ENCODE peak calls at places on chromosomes 2 and 18, in nine cellular contexts. One of them, this sample, is unnamed.
A peak's percentile ranks its signal among the peaks of the same experiment; 100 is the strongest.

GRCh38 chr18:13242797-13243196 is 24.2 kb downstream of the LDLRAD4 start:
- DNase-seq in IMR-90: no peak
- DNase-seq in astrocyte: no peak
- DNase-seq in SJSA1: peak; percentile 17
- DNase-seq in GM23248: no peak
- DNase-seq in transverse colon: no peak
- DNase-seq in PC-3: no peak
- DNase-seq in tibial nerve: no peak
- DNase-seq in suprapubic skin: peak; percentile 52
- DNase-seq in this sample: no peak

GRCh38 chr18:63604791-63605567 is 17.8 kb downstream of the SERPINB13 start:
- DNase-seq in IMR-90: peak; percentile 17
- DNase-seq in astrocyte: peak; percentile 13
- DNase-seq in SJSA1: no peak
- DNase-seq in GM23248: peak; percentile 84
- DNase-seq in transverse colon: no peak
- DNase-seq in PC-3: peak; percentile 94
- DNase-seq in tibial nerve: no peak
- DNase-seq in suprapubic skin: no peak
- DNase-seq in this sample: peak; percentile 90

GRCh38 chr2:228986961-228987360 is 284.1 kb downstream of the PID1 start:
- DNase-seq in IMR-90: no peak
- DNase-seq in astrocyte: no peak
- DNase-seq in SJSA1: no peak
- DNase-seq in GM23248: peak; percentile 4
- DNase-seq in transverse colon: no peak
- DNase-seq in PC-3: no peak
- DNase-seq in tibial nerve: no peak
- DNase-seq in suprapubic skin: no peak
- DNase-seq in this sample: no peak

GRCh38 chr2:14401838-14402237 is 230.7 kb upstream of the LRATD1 start:
- DNase-seq in IMR-90: no peak
- DNase-seq in astrocyte: no peak
- DNase-seq in SJSA1: no peak
- DNase-seq in GM23248: no peak
- DNase-seq in transverse colon: no peak
- DNase-seq in PC-3: peak; percentile 9
- DNase-seq in tibial nerve: no peak
- DNase-seq in suprapubic skin: no peak
- DNase-seq in this sample: no peak

GRCh38 chr2:15808980-15809379 is 131.4 kb upstream of the MYCN start:
- DNase-seq in IMR-90: no peak
- DNase-seq in astrocyte: no peak
- DNase-seq in SJSA1: no peak
- DNase-seq in GM23248: no peak
- DNase-seq in transverse colon: no peak
- DNase-seq in PC-3: no peak
- DNase-seq in tibial nerve: no peak
- DNase-seq in suprapubic skin: no peak
- DNase-seq in this sample: no peak

GRCh38 chr18:13218376-13219011 is at the start of gene LDLRAD4:
- DNase-seq in IMR-90: no peak
- DNase-seq in astrocyte: no peak
- DNase-seq in SJSA1: no peak
- DNase-seq in GM23248: peak; percentile 27
- DNase-seq in transverse colon: peak; percentile 59
- DNase-seq in PC-3: no peak
- DNase-seq in tibial nerve: no peak
- DNase-seq in suprapubic skin: no peak
- DNase-seq in this sample: no peak

GRCh38 chr2:163077241-163077640 is 238.7 kb upstream of the KCNH7 start:
- DNase-seq in IMR-90: no peak
- DNase-seq in astrocyte: no peak
- DNase-seq in SJSA1: no peak
- DNase-seq in GM23248: no peak
- DNase-seq in transverse colon: no peak
- DNase-seq in PC-3: no peak
- DNase-seq in tibial nerve: no peak
- DNase-seq in suprapubic skin: no peak
- DNase-seq in this sample: no peak

GRCh38 chr2:195533771-195534642 is 123.0 kb upstream of the SLC39A10 start:
- DNase-seq in IMR-90: peak; percentile 94
- DNase-seq in astrocyte: peak; percentile 95
- DNase-seq in SJSA1: peak; percentile 77
- DNase-seq in GM23248: peak; percentile 99
- DNase-seq in transverse colon: peak; percentile 19
- DNase-seq in PC-3: peak; percentile 66
- DNase-seq in tibial nerve: peak; percentile 8
- DNase-seq in suprapubic skin: no peak
- DNase-seq in this sample: peak; percentile 70

GRCh38 chr2:107687087-107687486 is 139.6 kb upstream of the RGPD4 start:
- DNase-seq in IMR-90: no peak
- DNase-seq in astrocyte: no peak
- DNase-seq in SJSA1: no peak
- DNase-seq in GM23248: no peak
- DNase-seq in transverse colon: no peak
- DNase-seq in PC-3: no peak
- DNase-seq in tibial nerve: no peak
- DNase-seq in suprapubic skin: no peak
- DNase-seq in this sample: peak; percentile 9

GRCh38 chr2:160427629-160428424 is 65.8 kb downstream of the RBMS1 start:
- DNase-seq in IMR-90: peak; percentile 87
- DNase-seq in astrocyte: peak; percentile 61
- DNase-seq in SJSA1: no peak
- DNase-seq in GM23248: peak; percentile 86
- DNase-seq in transverse colon: peak; percentile 29
- DNase-seq in PC-3: no peak
- DNase-seq in tibial nerve: no peak
- DNase-seq in suprapubic skin: no peak
- DNase-seq in this sample: no peak

GRCh38 chr18:35711227-35711626 is 129.7 kb downstream of the GALNT1 start:
- DNase-seq in IMR-90: no peak
- DNase-seq in astrocyte: no peak
- DNase-seq in SJSA1: no peak
- DNase-seq in GM23248: no peak
- DNase-seq in transverse colon: no peak
- DNase-seq in PC-3: peak; percentile 3
- DNase-seq in tibial nerve: no peak
- DNase-seq in suprapubic skin: no peak
- DNase-seq in this sample: no peak

GRCh38 chr18:35710581-35710980 is 129.0 kb downstream of the GALNT1 start:
- DNase-seq in IMR-90: no peak
- DNase-seq in astrocyte: peak; percentile 62
- DNase-seq in SJSA1: no peak
- DNase-seq in GM23248: no peak
- DNase-seq in transverse colon: no peak
- DNase-seq in PC-3: no peak
- DNase-seq in tibial nerve: no peak
- DNase-seq in suprapubic skin: no peak
- DNase-seq in this sample: no peak

GRCh38 chr18:35705988-35706387 is 124.4 kb downstream of the GALNT1 start:
- DNase-seq in IMR-90: no peak
- DNase-seq in astrocyte: no peak
- DNase-seq in SJSA1: no peak
- DNase-seq in GM23248: no peak
- DNase-seq in transverse colon: no peak
- DNase-seq in PC-3: no peak
- DNase-seq in tibial nerve: no peak
- DNase-seq in suprapubic skin: no peak
- DNase-seq in this sample: no peak

GRCh38 chr18:35707674-35708073 is 126.1 kb downstream of the GALNT1 start:
- DNase-seq in IMR-90: no peak
- DNase-seq in astrocyte: no peak
- DNase-seq in SJSA1: no peak
- DNase-seq in GM23248: no peak
- DNase-seq in transverse colon: no peak
- DNase-seq in PC-3: no peak
- DNase-seq in tibial nerve: no peak
- DNase-seq in suprapubic skin: no peak
- DNase-seq in this sample: no peak

DNA sequence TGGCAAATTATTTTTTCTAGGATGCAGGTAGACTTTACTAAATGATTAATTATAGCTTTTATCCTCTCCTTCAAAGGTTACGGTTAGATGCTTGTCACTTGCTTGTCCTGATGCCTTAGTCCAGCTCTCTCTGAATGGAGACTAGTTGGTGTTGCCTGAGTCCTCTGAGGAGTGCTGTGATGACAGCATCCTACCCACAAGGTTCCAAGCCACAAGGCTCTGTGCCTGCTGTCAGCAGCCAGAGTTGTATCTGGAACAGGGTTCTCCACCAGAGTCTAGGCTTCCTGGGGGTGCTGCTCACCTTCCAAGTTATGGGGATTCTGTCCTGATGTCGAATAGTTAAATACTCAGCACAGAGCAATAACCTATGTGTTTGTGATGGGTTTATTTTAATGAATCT is 125.7 kb downstream of the GALNT1 start:
- DNase-seq in IMR-90: no peak
- DNase-seq in astrocyte: no peak
- DNase-seq in SJSA1: no peak
- DNase-seq in GM23248: peak; percentile 15
- DNase-seq in transverse colon: no peak
- DNase-seq in PC-3: no peak
- DNase-seq in tibial nerve: no peak
- DNase-seq in suprapubic skin: no peak
- DNase-seq in this sample: no peak
- H3K4me1 ChIP-seq in IMR-90: peaks cover 6% of the 10 kb centered on the region
- H3K4me1 ChIP-seq in astrocyte: peaks cover 9% of the 10 kb centered on the region
- H3K4me1 ChIP-seq in SJSA1: peaks cover 14% of the 10 kb centered on the region
- H3K4me1 ChIP-seq in GM23248: peaks cover 17% of the 10 kb centered on the region
- H3K4me1 ChIP-seq in transverse colon: no peaks in the 10 kb centered on the region
- H3K4me1 ChIP-seq in PC-3: peaks cover 15% of the 10 kb centered on the region
- H3K4me1 ChIP-seq in tibial nerve: no peaks in the 10 kb centered on the region
- H3K4me1 ChIP-seq in suprapubic skin: no peaks in the 10 kb centered on the region
- H3K4me1 ChIP-seq in this sample: peaks cover 12% of the 10 kb centered on the region

GRCh38 chr2:45649457-45649854 is 2.0 kb upstream of the PRKCE start:
- DNase-seq in IMR-90: peak; percentile 13
- DNase-seq in astrocyte: no peak
- DNase-seq in SJSA1: no peak
- DNase-seq in GM23248: peak; percentile 53
- DNase-seq in transverse colon: no peak
- DNase-seq in PC-3: peak; percentile 46
- DNase-seq in tibial nerve: no peak
- DNase-seq in suprapubic skin: no peak
- DNase-seq in this sample: no peak

GRCh38 chr2:45646289-45646688 is 5.2 kb upstream of the PRKCE start:
- DNase-seq in IMR-90: no peak
- DNase-seq in astrocyte: no peak
- DNase-seq in SJSA1: no peak
- DNase-seq in GM23248: no peak
- DNase-seq in transverse colon: no peak
- DNase-seq in PC-3: no peak
- DNase-seq in tibial nerve: no peak
- DNase-seq in suprapubic skin: no peak
- DNase-seq in this sample: no peak

GRCh38 chr2:45649855-45650806 is 1.3 kb upstream of the PRKCE start:
- DNase-seq in IMR-90: peak; percentile 33
- DNase-seq in astrocyte: peak; percentile 38
- DNase-seq in SJSA1: peak; percentile 55
- DNase-seq in GM23248: peak; percentile 78
- DNase-seq in transverse colon: peak; percentile 83
- DNase-seq in PC-3: peak; percentile 58
- DNase-seq in tibial nerve: peak; percentile 84
- DNase-seq in suprapubic skin: peak; percentile 85
- DNase-seq in this sample: peak; percentile 56

GRCh38 chr2:45647986-45648520 is 3.4 kb upstream of the PRKCE start:
- DNase-seq in IMR-90: no peak
- DNase-seq in astrocyte: no peak
- DNase-seq in SJSA1: no peak
- DNase-seq in GM23248: peak; percentile 6
- DNase-seq in transverse colon: no peak
- DNase-seq in PC-3: no peak
- DNase-seq in tibial nerve: no peak
- DNase-seq in suprapubic skin: no peak
- DNase-seq in this sample: no peak

GRCh38 chr2:45647346-45647745 is 4.1 kb upstream of the PRKCE start:
- DNase-seq in IMR-90: no peak
- DNase-seq in astrocyte: no peak
- DNase-seq in SJSA1: no peak
- DNase-seq in GM23248: no peak
- DNase-seq in transverse colon: no peak
- DNase-seq in PC-3: no peak
- DNase-seq in tibial nerve: no peak
- DNase-seq in suprapubic skin: no peak
- DNase-seq in this sample: no peak
- H3K27ac ChIP-seq in IMR-90: no peak overlapping the region
- H3K27ac ChIP-seq in astrocyte: no peak overlapping the region
- H3K27ac ChIP-seq in SJSA1: no peak overlapping the region
- H3K27ac ChIP-seq in GM23248: no peak overlapping the region
- H3K27ac ChIP-seq in transverse colon: peak overlapping the region; percentile 100
- H3K27ac ChIP-seq in PC-3: no peak overlapping the region
- H3K27ac ChIP-seq in tibial nerve: no peak overlapping the region
- H3K27ac ChIP-seq in suprapubic skin: no peak overlapping the region
- H3K27ac ChIP-seq in this sample: no peak overlapping the region

GRCh38 chr2:170782673-170783072 is 12.5 kb downstream of the ERICH2 start:
- DNase-seq in IMR-90: no peak
- DNase-seq in astrocyte: no peak
- DNase-seq in SJSA1: no peak
- DNase-seq in GM23248: no peak
- DNase-seq in transverse colon: no peak
- DNase-seq in PC-3: no peak
- DNase-seq in tibial nerve: no peak
- DNase-seq in suprapubic skin: no peak
- DNase-seq in this sample: no peak
- H3K27me3 ChIP-seq in IMR-90: no peaks in the 10 kb centered on the region
- H3K27me3 ChIP-seq in astrocyte: peaks cover 3% of the 10 kb centered on the region
- H3K27me3 ChIP-seq in SJSA1: no peaks in the 10 kb centered on the region
- H3K27me3 ChIP-seq in GM23248: no peaks in the 10 kb centered on the region
- H3K27me3 ChIP-seq in transverse colon: peaks cover 14% of the 10 kb centered on the region
- H3K27me3 ChIP-seq in PC-3: no peaks in the 10 kb centered on the region
- H3K27me3 ChIP-seq in tibial nerve: no peaks in the 10 kb centered on the region
- H3K27me3 ChIP-seq in suprapubic skin: no peaks in the 10 kb centered on the region
- H3K27me3 ChIP-seq in this sample: no peaks in the 10 kb centered on the region

GRCh38 chr18:48943333-48943732 is 7.4 kb downstream of the SMAD7 start:
- DNase-seq in IMR-90: no peak
- DNase-seq in astrocyte: no peak
- DNase-seq in SJSA1: no peak
- DNase-seq in GM23248: peak; percentile 15
- DNase-seq in transverse colon: no peak
- DNase-seq in PC-3: no peak
- DNase-seq in tibial nerve: no peak
- DNase-seq in suprapubic skin: no peak
- DNase-seq in this sample: no peak

GRCh38 chr18:48944634-48945033 is 6.1 kb downstream of the SMAD7 start:
- DNase-seq in IMR-90: peak; percentile 57
- DNase-seq in astrocyte: peak; percentile 73
- DNase-seq in SJSA1: peak; percentile 37
- DNase-seq in GM23248: peak; percentile 61
- DNase-seq in transverse colon: no peak
- DNase-seq in PC-3: no peak
- DNase-seq in tibial nerve: no peak
- DNase-seq in suprapubic skin: no peak
- DNase-seq in this sample: peak; percentile 39

GRCh38 chr18:48942086-48942485 is 8.7 kb downstream of the SMAD7 start:
- DNase-seq in IMR-90: no peak
- DNase-seq in astrocyte: no peak
- DNase-seq in SJSA1: no peak
- DNase-seq in GM23248: peak; percentile 38
- DNase-seq in transverse colon: no peak
- DNase-seq in PC-3: no peak
- DNase-seq in tibial nerve: no peak
- DNase-seq in suprapubic skin: no peak
- DNase-seq in this sample: no peak

GRCh38 chr18:48942554-48943261 is 8.1 kb downstream of the SMAD7 start:
- DNase-seq in IMR-90: peak; percentile 92
- DNase-seq in astrocyte: peak; percentile 99
- DNase-seq in SJSA1: peak; percentile 96
- DNase-seq in GM23248: peak; percentile 97
- DNase-seq in transverse colon: no peak
- DNase-seq in PC-3: peak; percentile 83
- DNase-seq in tibial nerve: no peak
- DNase-seq in suprapubic skin: no peak
- DNase-seq in this sample: peak; percentile 95

GRCh38 chr18:48943736-48944527 is 6.8 kb downstream of the SMAD7 start:
- DNase-seq in IMR-90: no peak
- DNase-seq in astrocyte: no peak
- DNase-seq in SJSA1: no peak
- DNase-seq in GM23248: peak; percentile 7
- DNase-seq in transverse colon: peak; percentile 26
- DNase-seq in PC-3: no peak
- DNase-seq in tibial nerve: no peak
- DNase-seq in suprapubic skin: no peak
- DNase-seq in this sample: no peak
- H3K4me1 ChIP-seq in IMR-90: peaks cover 54% of the 10 kb centered on the region
- H3K4me1 ChIP-seq in astrocyte: peaks cover 91% of the 10 kb centered on the region
- H3K4me1 ChIP-seq in SJSA1: peaks cover 91% of the 10 kb centered on the region
- H3K4me1 ChIP-seq in GM23248: peaks cover 73% of the 10 kb centered on the region
- H3K4me1 ChIP-seq in transverse colon: peaks cover 92% of the 10 kb centered on the region
- H3K4me1 ChIP-seq in PC-3: peaks cover 49% of the 10 kb centered on the region
- H3K4me1 ChIP-seq in tibial nerve: peaks cover 52% of the 10 kb centered on the region
- H3K4me1 ChIP-seq in suprapubic skin: peaks cover 92% of the 10 kb centered on the region
- H3K4me1 ChIP-seq in this sample: peaks cover 56% of the 10 kb centered on the region